ENCODE peak calls at places on chromosomes 6 and 20, in five cellular contexts. Q is mammary epithelial cell; X is activated CD8-positive, alpha-beta T cell treated with anti-CD3 and anti-CD28 coated beads, Interleukin-2, amount 10 ng/mL, durations not matched to agents 7 days and 5 days; O is suprapubic skin; C is Peyer's patch. J is an unnamed sample.
A peak's percentile ranks its signal among the peaks of the same experiment; 100 is the strongest.

GRCh38 chr6:3919849-3920248 is 70.7 kb downstream of the FAM50B start:
- DNase-seq in Q (no peak), X (no peak), O (no peak), C (no peak), J (no peak)

GRCh38 chr6:49918787-49919186 is 45.2 kb downstream of the DEFB114 start:
- DNase-seq in Q (no peak), X (no peak), O (no peak), C (no peak), J (peak; percentile 20)

GRCh38 chr20:25623225-25623735 is 534 bp downstream of the NANP start:
- DNase-seq in Q (peak; percentile 26), X (peak; percentile 48), O (peak; percentile 78), C (peak; percentile 68), J (no peak)

GRCh38 chr20:11672959-11673358 is 244.7 kb upstream of the BTBD3 start:
- DNase-seq in Q (no peak), X (no peak), O (no peak), C (no peak), J (no peak)

GRCh38 chr6:48957781-48958180 is 505.3 kb downstream of the MMUT start:
- DNase-seq in Q (peak; percentile 2), X (no peak), O (no peak), C (no peak), J (no peak)

GRCh38 chr6:71886184-71887005 is at the start of gene RIMS1:
- DNase-seq in Q (no peak), X (no peak), O (no peak), C (no peak), J (peak; percentile 58)

GRCh38 chr6:34583461-34583860 is 27.3 kb upstream of the SPDEF start:
- DNase-seq in Q (no peak), X (no peak), O (no peak), C (no peak), J (no peak)

GRCh38 chr20:24004470-24004869 is 15.9 kb upstream of the GGTLC1 start:
- DNase-seq in Q (no peak), X (no peak), O (no peak), C (no peak), J (no peak)

GRCh38 chr20:19314619-19315018 is 102.2 kb downstream of the SLC24A3 start:
- DNase-seq in Q (peak; percentile 71), X (no peak), O (no peak), C (no peak), J (no peak)

GRCh38 chr6:79808846-79809245 is 138.5 kb downstream of the ELOVL4 start:
- DNase-seq in Q (no peak), X (no peak), O (no peak), C (no peak), J (no peak)

GRCh38 chr6:63066053-63066704 is 145.1 kb upstream of the FKBP1C start:
- DNase-seq in Q (peak; percentile 2), X (no peak), O (no peak), C (no peak), J (no peak)

GRCh38 chr6:62797190-62797589 is 414.1 kb upstream of the FKBP1C start:
- DNase-seq in Q (no peak), X (no peak), O (no peak), C (no peak), J (no peak)